ENCODE peak calls at places on chromosomes 3 and 15, in ten cellular contexts. K is SJSA1; Y is thoracic aorta; B is upper lobe of right lung; T is OCI-LY7; D is ovary; G is GM23248; L is sigmoid colon; Q is Caco-2; W is CD8-positive, alpha-beta memory T cell. O is an unnamed sample.

GRCh38 chr3:47910777-47911440 is 105.3 kb downstream of the MAP4 start:
- DNase-seq in Q (no peak), Y (no peak), D (no peak), T (no peak), L (no peak), K (peak; percentile 47), B (no peak), G (peak; percentile 96), W (no peak), O (no peak)

GRCh38 chr3:192892981-192893827 is 24.5 kb downstream of the MB21D2 start:
- DNase-seq in K (peak; percentile 76), B (peak; percentile 66), D (no peak), T (no peak), L (peak; percentile 78), W (peak; percentile 56), G (peak; percentile 88), Y (no peak), Q (no peak), O (peak; percentile 53)

GRCh38 chr3:50466177-50466576 is 37.3 kb downstream of the CACNA2D2 start:
- DNase-seq in T (peak; percentile 18), G (no peak), K (no peak), Y (no peak), D (no peak), W (no peak), Q (no peak), B (no peak), L (no peak), O (no peak)

GRCh38 chr15:100132309-100132708 is 209.5 kb downstream of the ADAMTS17 start:
- DNase-seq in Y (no peak), D (no peak), T (no peak), W (no peak), K (no peak), B (no peak), L (no peak), G (no peak), Q (no peak), O (no peak)

GRCh38 chr15:59268980-59269472 is 62.4 kb downstream of the LDHAL6B start:
- DNase-seq in T (no peak), Y (no peak), W (no peak), Q (no peak), B (no peak), G (no peak), D (no peak), L (no peak), K (no peak), O (no peak)

GRCh38 chr3:67808906-67809305 is 154.5 kb upstream of the SUCLG2 start:
- DNase-seq in L (no peak), B (no peak), K (no peak), D (no peak), G (no peak), Q (no peak), W (no peak), T (no peak), Y (no peak), O (no peak)

GRCh38 chr3:87198774-87199173 is 28.3 kb upstream of the CHMP2B start:
- DNase-seq in K (no peak), W (no peak), Q (no peak), T (no peak), B (no peak), G (no peak), Y (no peak), D (no peak), L (no peak), O (no peak)

GRCh38 chr3:49412632-49413337 is 562 bp downstream of the TCTA start:
- DNase-seq in G (peak; percentile 42), L (no peak), Q (no peak), T (peak; percentile 29), B (no peak), K (no peak), W (no peak), Y (no peak), D (no peak), O (no peak)

GRCh38 chr3:195240171-195240701 is 30.7 kb downstream of the XXYLT1 start:
- DNase-seq in B (peak; percentile 65), L (peak; percentile 80), K (peak; percentile 17), Q (no peak), Y (peak; percentile 53), G (no peak), T (no peak), D (peak; percentile 62), W (no peak), O (peak; percentile 83)

GRCh38 chr15:77646104-77646694 is 13.5 kb upstream of the LINGO1 start:
- DNase-seq in B (no peak), K (no peak), Q (no peak), L (no peak), D (no peak), G (no peak), T (no peak), Y (no peak), W (no peak), O (no peak)

GRCh38 chr3:67610458-67610857 is 44.0 kb downstream of the SUCLG2 start:
- DNase-seq in W (no peak), Y (no peak), L (no peak), D (no peak), Q (no peak), K (no peak), B (no peak), G (peak; percentile 69), T (no peak), O (no peak)

GRCh38 chr3:52446631-52447511 is 2.0 kb upstream of the SEMA3G start:
- DNase-seq in W (peak; percentile 79), D (peak; percentile 66), L (peak; percentile 81), Q (peak; percentile 81), T (peak; percentile 84), B (peak; percentile 73), Y (no peak), G (peak; percentile 71), K (peak; percentile 63), O (peak; percentile 67)

GRCh38 chr15:62066663-62067447 is at the start of gene C2CD4A:
- DNase-seq in Q (peak; percentile 90), L (peak; percentile 79), D (peak; percentile 74), W (peak; percentile 75), K (no peak), G (peak; percentile 56), Y (no peak), B (peak; percentile 87), T (peak; percentile 41), O (peak; percentile 59)

GRCh38 chr3:70824078-70824477 is 511.6 kb upstream of the MDFIC2 start:
- DNase-seq in L (no peak), W (no peak), K (no peak), T (no peak), D (no peak), Y (peak; percentile 11), G (peak; percentile 44), Q (no peak), B (no peak), O (no peak)

GRCh38 chr15:89795996-89796395 is 18.7 kb downstream of the ANPEP start:
- DNase-seq in Q (no peak), D (no peak), B (no peak), T (no peak), W (no peak), K (no peak), Y (no peak), G (no peak), L (no peak), O (no peak)
- H3K36me3 ChIP-seq in Q (peaks cover 1% of the 10 kb centered on the region), D (no peaks in the 10 kb centered on the region), B (no peaks in the 10 kb centered on the region), T (no peaks in the 10 kb centered on the region), W (no peaks in the 10 kb centered on the region), K (peaks cover 3% of the 10 kb centered on the region), Y (no peaks in the 10 kb centered on the region), G (peaks cover 87% of the 10 kb centered on the region), L (no peaks in the 10 kb centered on the region), O (no peaks in the 10 kb centered on the region)

DNA sequence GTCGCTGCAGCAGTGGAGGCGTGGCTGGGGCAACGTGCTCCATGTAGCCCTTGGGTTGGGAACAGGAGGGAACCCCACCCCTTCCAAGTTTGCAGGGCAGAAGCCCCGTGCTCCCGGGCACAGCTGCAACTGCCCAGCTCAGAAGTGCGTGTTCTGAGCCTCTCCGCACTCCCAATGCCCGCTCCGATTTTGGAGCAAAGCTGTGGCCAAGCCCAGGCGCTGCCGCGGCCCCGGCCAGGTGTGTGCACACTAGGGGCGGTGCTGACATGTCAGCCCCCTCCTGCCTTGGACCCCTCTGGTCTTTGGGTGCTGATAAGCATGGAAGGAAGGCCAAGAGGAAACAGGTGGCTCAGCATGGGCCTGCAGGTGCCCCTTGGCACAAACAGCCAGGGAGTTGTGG is 87.6 kb upstream of the TTBK2 start:
- DNase-seq in Y (no peak), W (no peak), D (no peak), B (no peak), Q (no peak), L (no peak), G (no peak), T (no peak), K (no peak), O (no peak)
- H3K9me3 ChIP-seq in Y (no peaks in the 10 kb centered on the region), W (no peaks in the 10 kb centered on the region), D (no peaks in the 10 kb centered on the region), B (no peaks in the 10 kb centered on the region), Q (no peaks in the 10 kb centered on the region), L (no peaks in the 10 kb centered on the region), G (no peaks in the 10 kb centered on the region), T (peaks cover 28% of the 10 kb centered on the region), K (no peaks in the 10 kb centered on the region), O (no peaks in the 10 kb centered on the region)

GRCh38 chr3:11596387-11596786 is 47.3 kb downstream of the VGLL4 start:
- DNase-seq in Q (no peak), B (no peak), K (no peak), T (no peak), G (no peak), L (no peak), W (no peak), D (peak; percentile 56), Y (no peak), O (no peak)
- H3K36me3 ChIP-seq in Q (no peaks in the 10 kb centered on the region), B (peaks cover 15% of the 10 kb centered on the region), K (peaks cover 14% of the 10 kb centered on the region), T (peaks cover 64% of the 10 kb centered on the region), G (peaks cover 3% of the 10 kb centered on the region), L (no peaks in the 10 kb centered on the region), W (peaks cover 14% of the 10 kb centered on the region), D (no peaks in the 10 kb centered on the region), Y (no peaks in the 10 kb centered on the region), O (no peaks in the 10 kb centered on the region)

GRCh38 chr15:25568751-25569150 is 129.9 kb upstream of the UBE3A start:
- DNase-seq in Y (peak; percentile 26), D (no peak), B (no peak), L (peak; percentile 73), K (no peak), W (no peak), G (peak; percentile 61), Q (no peak), T (no peak), O (no peak)
- H3K9me3 ChIP-seq in Y (no peaks in the 10 kb centered on the region), D (no peaks in the 10 kb centered on the region), B (no peaks in the 10 kb centered on the region), L (peaks cover 6% of the 10 kb centered on the region), K (no peaks in the 10 kb centered on the region), W (no peaks in the 10 kb centered on the region), G (no peaks in the 10 kb centered on the region), Q (no peaks in the 10 kb centered on the region), T (no peaks in the 10 kb centered on the region), O (no peaks in the 10 kb centered on the region)

GRCh38 chr15:41827290-41827879 is 507 bp upstream of the JMJD7 start:
- DNase-seq in L (peak; percentile 74), G (no peak), B (no peak), T (peak; percentile 26), Y (no peak), D (no peak), Q (peak; percentile 30), W (no peak), K (no peak), O (no peak)
- H3K36me3 ChIP-seq in L (peaks cover 46% of the 10 kb centered on the region), G (no peaks in the 10 kb centered on the region), B (peaks cover 22% of the 10 kb centered on the region), T (no peaks in the 10 kb centered on the region), Y (peaks cover 19% of the 10 kb centered on the region), D (no peaks in the 10 kb centered on the region), Q (no peaks in the 10 kb centered on the region), W (no peaks in the 10 kb centered on the region), K (peaks cover 38% of the 10 kb centered on the region), O (peaks cover 48% of the 10 kb centered on the region)

O was measured in psoas muscle.